ENCODE peak calls at places on chromosome 17, in ten cellular contexts. Y is transverse colon; G is stimulated activated CD8-positive, alpha-beta memory T cell treated with anti-CD3 and anti-CD28 coated beads, Interleukin-12 subunit alpha, Interleukin-12 subunit beta, amount 100 ng/mL, for 4 hours; A is activated CD8-positive, alpha-beta T cell treated with anti-CD3 and anti-CD28 coated beads for 36 hours; V is AG04449; D is LHCN-M2; L is AG04450; N is nucleus accumbens; Q is GM19239; F is stimulated activated CD4-positive, alpha-beta T cell treated with anti-CD3 and anti-CD28 coated beads, Interleukin-15, amount 100 ng/mL, for 24 hours. O is an unnamed sample.

GRCh38 chr17:11366451-11366850 is 125.4 kb downstream of the SHISA6 start:
- DNase-seq in G (no peak), L (no peak), Q (no peak), Y (no peak), N (no peak), V (no peak), F (no peak), A (no peak), D (no peak), O (no peak)

GRCh38 chr17:40399185-40399584 is 18.5 kb downstream of the TOP2A start:
- DNase-seq in F (no peak), D (peak), Y (no peak), A (no peak), V (peak), L (peak), N (no peak), Q (no peak), G (no peak), O (no peak)

GRCh38 chr17:8140058-8140412 is 12.2 kb downstream of the PER1 start:
- DNase-seq in Q (no peak), G (no peak), N (no peak), F (no peak), L (no peak), Y (no peak), V (no peak), D (no peak), A (no peak), O (no peak)

GRCh38 chr17:80649672-80650338 is 105.2 kb downstream of the RPTOR start:
- DNase-seq in Y (no peak), G (peak), V (peak), L (peak), Q (no peak), D (peak), N (no peak), F (peak), A (peak), O (no peak)

GRCh38 chr17:41697122-41697962 is 8.7 kb downstream of the EIF1 start:
- DNase-seq in V (no peak), L (no peak), N (peak), Y (peak), G (no peak), D (peak), Q (no peak), A (no peak), F (no peak), O (peak)

GRCh38 chr17:42289863-42290165 is 1.5 kb downstream of the STAT5A start:
- DNase-seq in L (no peak), Q (no peak), V (no peak), F (peak), D (no peak), Y (no peak), A (peak), N (no peak), G (peak), O (no peak)

GRCh38 chr17:22453181-22453580 is 760.9 kb downstream of the KCNJ18 start:
- DNase-seq in D (no peak), L (no peak), V (no peak), N (no peak), A (no peak), Y (no peak), F (no peak), Q (no peak), G (no peak), O (no peak)

GRCh38 chr17:561118-561517 is 153.5 kb downstream of the VPS53 start:
- DNase-seq in Y (no peak), Q (no peak), N (no peak), D (peak), L (peak), G (no peak), V (no peak), F (peak), A (peak), O (no peak)

O was measured in vagina.